ENCODE peak calls at places on chromosome 6, in eight cellular contexts. V is cerebellum, T is HepG2, A is germinal center, B is NCI-H748 treated with DMSO at 0.1 percent for 48 hours, Z is H9, J is fibroblast of pulmonary artery, S is NCI-H510A treated with DMSO at 0.1 percent for 48 hours. R is an unnamed sample.

GRCh38 chr6:75430631-75431345 is 62.8 kb downstream of the FILIP1 start:
- DNase-seq in S (no peak), A (no peak), Z (no peak), J (peak), B (no peak), V (no peak), T (no peak), R (no peak)

GRCh38 chr6:114712129-114712662 is 369.4 kb upstream of the HS3ST5 start:
- DNase-seq in Z (no peak), A (no peak), J (no peak), V (no peak), T (no peak), B (no peak), S (no peak), R (no peak)

GRCh38 chr6:82681119-82681714 is 317.6 kb downstream of the TPBG start:
- DNase-seq in Z (no peak), V (no peak), B (no peak), T (no peak), A (no peak), J (no peak), S (no peak), R (no peak)

GRCh38 chr6:92577077-92577719 is 842.2 kb downstream of the EPHA7 start:
- DNase-seq in Z (peak), V (no peak), A (no peak), J (no peak), B (no peak), T (peak), S (no peak), R (no peak)

GRCh38 chr6:129675669-129676472 is 34.1 kb downstream of the ARHGAP18 start:
- DNase-seq in Z (no peak), S (no peak), J (no peak), T (no peak), A (no peak), B (no peak), V (no peak), R (no peak)

GRCh38 chr6:11231564-11232176 is 798 bp downstream of the NEDD9 start:
- DNase-seq in J (peak), T (no peak), V (no peak), A (no peak), B (no peak), Z (no peak), S (no peak), R (no peak)

GRCh38 chr6:129525055-129525454 is 184.9 kb downstream of the ARHGAP18 start:
- DNase-seq in Z (no peak), V (no peak), S (no peak), A (no peak), J (no peak), T (no peak), B (no peak), R (no peak)

GRCh38 chr6:34806738-34807453 is 15.0 kb downstream of the BLTP3A start:
- DNase-seq in V (no peak), Z (no peak), S (no peak), A (no peak), T (no peak), B (no peak), J (peak), R (no peak)

GRCh38 chr6:111663692-111664564 is 58.2 kb upstream of the TRAF3IP2 start:
- DNase-seq in J (peak), B (no peak), T (no peak), A (no peak), S (peak), Z (peak), V (peak), R (peak)

GRCh38 chr6:113147544-113147943 is 709.6 kb upstream of the MARCKS start:
- DNase-seq in J (no peak), S (no peak), B (no peak), V (no peak), T (no peak), A (no peak), Z (no peak), R (no peak)

GRCh38 chr6:84449220-84449619 is 221.8 kb upstream of the CEP162 start:
- DNase-seq in S (no peak), T (no peak), V (no peak), J (peak), B (peak), A (no peak), Z (no peak), R (no peak)

GRCh38 chr6:35317483-35318199 is 20.0 kb downstream of the DEF6 start:
- DNase-seq in J (no peak), T (no peak), V (no peak), B (peak), S (no peak), A (no peak), Z (peak), R (no peak)

GRCh38 chr6:125314019-125314581 is 12.3 kb upstream of the HDDC2 start:
- DNase-seq in Z (peak), J (peak), S (peak), V (peak), T (peak), B (peak), A (peak), R (peak)

GRCh38 chr6:32685603-32686002 is 19.1 kb upstream of the HLA-DQB1 start:
- DNase-seq in V (no peak), J (no peak), T (no peak), S (no peak), B (no peak), A (peak), Z (no peak), R (no peak)

GRCh38 chr6:147944122-147944521 is 398.5 kb upstream of the SASH1 start:
- DNase-seq in S (no peak), T (no peak), B (no peak), A (no peak), Z (peak), J (no peak), V (no peak), R (no peak)

GRCh38 chr6:34423254-34423653 is 2.6 kb downstream of the RPS10 start:
- DNase-seq in T (no peak), A (no peak), Z (no peak), S (no peak), J (no peak), B (no peak), V (no peak), R (no peak)

GRCh38 chr6:144797881-144798589 is 512.9 kb downstream of the UTRN start:
- DNase-seq in T (no peak), J (peak), Z (no peak), B (no peak), A (no peak), S (no peak), V (no peak), R (no peak)

GRCh38 chr6:127026247-127026646 is 92.2 kb upstream of the RSPO3 start:
- DNase-seq in A (no peak), S (no peak), J (no peak), V (no peak), T (no peak), Z (no peak), B (no peak), R (no peak)

GRCh38 chr6:2476376-2476775 is 231.0 kb upstream of the GMDS start:
- DNase-seq in S (no peak), T (no peak), J (peak), B (no peak), A (no peak), Z (no peak), V (no peak), R (no peak)

GRCh38 chr6:143531720-143532504 is 20.4 kb upstream of the FUCA2 start:
- DNase-seq in B (no peak), A (no peak), J (no peak), T (no peak), Z (no peak), V (no peak), S (no peak), R (no peak)

GRCh38 chr6:16483315-16483875 is 245.0 kb downstream of the GMPR start:
- DNase-seq in S (no peak), B (no peak), T (no peak), V (no peak), Z (no peak), A (no peak), J (no peak), R (no peak)

GRCh38 chr6:33926451-33926850 is 122.6 kb upstream of the MLN start:
- DNase-seq in B (peak), S (no peak), T (no peak), Z (peak), J (no peak), V (no peak), A (peak), R (no peak)

R was measured in DMS153.